ENCODE peak calls at places on chromosome 7, in seven cellular contexts. S is stimulated activated CD4-positive, alpha-beta T cell treated with anti-CD3 and anti-CD28 coated beads, Interleukin-1b, Interleukin-23, amount 100 ng/mL, for 48 hours; C is CD8-positive, alpha-beta T cell; D is Right ventricle myocardium superior; B is CD4-positive, CD25-positive, alpha-beta regulatory T cell; I is activated T-helper 1 cell treated with Interleukin-2 at 50 U/mL for 16 hours; J is dorsolateral prefrontal cortex. X is an unnamed sample.

GRCh38 chr7:139180700-139181311 is 50.2 kb upstream of the UBN2 start:
- DNase-seq in B (no peak), C (no peak), D (no peak), J (no peak), S (no peak), I (no peak), X (no peak)

GRCh38 chr7:130593033-130593432 is 75.5 kb downstream of the COPG2 start:
- DNase-seq in D (no peak), I (no peak), J (no peak), B (no peak), C (no peak), S (no peak), X (no peak)

GRCh38 chr7:1859266-1860035 is 189.4 kb downstream of the ELFN1 start:
- DNase-seq in I (no peak), S (no peak), C (peak; percentile 6), J (no peak), B (no peak), D (no peak), X (no peak)

GRCh38 chr7:17497136-17497535 is 198.7 kb downstream of the AHR start:
- DNase-seq in B (no peak), C (no peak), D (no peak), S (no peak), I (no peak), J (no peak), X (no peak)

GRCh38 chr7:28708458-28708951 is 249.6 kb downstream of the TRIL start:
- DNase-seq in S (no peak), B (no peak), D (no peak), C (no peak), J (peak; percentile 84), I (no peak), X (no peak)

GRCh38 chr7:50356212-50356944 is 51.9 kb downstream of the IKZF1 start:
- DNase-seq in I (no peak), S (no peak), B (no peak), J (peak; percentile 24), C (no peak), D (peak; percentile 81), X (no peak)

GRCh38 chr7:158076215-158076614 is 511.4 kb downstream of the PTPRN2 start:
- DNase-seq in I (no peak), S (no peak), D (no peak), J (no peak), C (no peak), B (no peak), X (no peak)

GRCh38 chr7:131540491-131541162 is 15.8 kb downstream of the PODXL start:
- DNase-seq in I (no peak), B (no peak), J (no peak), C (no peak), D (no peak), S (no peak), X (no peak)

GRCh38 chr7:98387136-98387535 is 13.8 kb downstream of the BAIAP2L1 start:
- DNase-seq in C (no peak), D (no peak), B (no peak), S (no peak), J (no peak), I (no peak), X (no peak)

GRCh38 chr7:88395720-88396119 is 89.0 kb upstream of the STEAP4 start:
- DNase-seq in S (no peak), J (no peak), I (no peak), C (no peak), D (no peak), B (no peak), X (no peak)

GRCh38 chr7:70498633-70499032 is 633.3 kb upstream of the GALNT17 start:
- DNase-seq in I (no peak), B (no peak), S (no peak), J (no peak), C (no peak), D (no peak), X (no peak)

GRCh38 chr7:149422914-149423285 is 38.0 kb downstream of the ZNF777 start:
- DNase-seq in C (peak; percentile 30), D (peak; percentile 57), S (no peak), B (no peak), J (no peak), I (peak; percentile 10), X (no peak)

GRCh38 chr7:28990200-28990960 is 32.2 kb upstream of the TRIL start:
- DNase-seq in I (no peak), J (no peak), D (peak; percentile 81), S (no peak), B (no peak), C (no peak), X (peak; percentile 24)

GRCh38 chr7:3027455-3027854 is 16.2 kb downstream of the CARD11 start:
- DNase-seq in J (no peak), D (no peak), S (no peak), I (no peak), C (no peak), B (no peak), X (no peak)

GRCh38 chr7:146655928-146656797 is 539.6 kb downstream of the CNTNAP2 start:
- DNase-seq in S (no peak), I (no peak), D (no peak), C (no peak), J (no peak), B (no peak), X (no peak)

GRCh38 chr7:44257618-44258422 is 57.0 kb downstream of the YKT6 start:
- DNase-seq in J (peak; percentile 82), S (peak; percentile 86), B (peak; percentile 67), D (peak; percentile 83), I (peak; percentile 43), C (peak; percentile 70), X (peak; percentile 76)

GRCh38 chr7:5850944-5851343 is 29.7 kb upstream of the OCM start:
- DNase-seq in I (no peak), S (no peak), C (no peak), J (no peak), B (no peak), D (no peak), X (no peak)

GRCh38 chr7:5827755-5828154 is 46.3 kb upstream of the RNF216 start:
- DNase-seq in I (no peak), C (peak; percentile 56), S (peak; percentile 46), B (peak; percentile 45), D (no peak), J (no peak), X (peak; percentile 72)

GRCh38 chr7:124722292-124722691 is 43.3 kb downstream of the GPR37 start:
- DNase-seq in I (no peak), J (no peak), B (no peak), S (no peak), C (no peak), D (no peak), X (no peak)

GRCh38 chr7:34133356-34133982 is 228.1 kb downstream of the BMPER start:
- DNase-seq in D (no peak), S (no peak), J (no peak), B (no peak), C (no peak), I (no peak), X (no peak)

GRCh38 chr7:29649010-29649716 is 85.5 kb downstream of the PRR15 start:
- DNase-seq in J (no peak), B (no peak), I (no peak), C (no peak), D (no peak), S (no peak), X (no peak)

GRCh38 chr7:110522751-110523200 is 568.2 kb upstream of the LRRN3 start:
- DNase-seq in J (no peak), B (no peak), D (no peak), I (no peak), C (no peak), S (no peak), X (no peak)

GRCh38 chr7:100825760-100826545 is 1.4 kb downstream of the EPHB4 start:
- DNase-seq in D (no peak), J (no peak), S (no peak), I (no peak), C (no peak), B (no peak), X (peak; percentile 45)

GRCh38 chr7:28060371-28060950 is 120.1 kb downstream of the JAZF1 start:
- DNase-seq in J (no peak), B (no peak), S (no peak), I (no peak), D (no peak), C (no peak), X (no peak)

GRCh38 chr7:113083132-113083833 is 3.3 kb downstream of the GPR85 start:
- DNase-seq in C (no peak), B (no peak), I (no peak), D (no peak), J (peak; percentile 35), S (no peak), X (no peak)

GRCh38 chr7:109873296-109873695 is 1217.6 kb upstream of the LRRN3 start:
- DNase-seq in I (no peak), C (no peak), S (no peak), J (no peak), D (no peak), B (no peak), X (no peak)

GRCh38 chr7:138935438-138936079 is 45.6 kb downstream of the KIAA1549 start:
- DNase-seq in I (no peak), C (no peak), J (peak; percentile 57), B (no peak), D (no peak), S (no peak), X (no peak)

GRCh38 chr7:107170051-107170661 is 1.4 kb downstream of the HBP1 start:
- DNase-seq in D (no peak), I (no peak), C (no peak), J (no peak), B (no peak), S (no peak), X (peak; percentile 53)

GRCh38 chr7:101017099-101017777 is 2.6 kb upstream of the MUC17 start:
- DNase-seq in S (peak; percentile 72), D (peak; percentile 76), J (peak; percentile 43), B (peak; percentile 46), C (peak; percentile 80), I (peak; percentile 57), X (peak; percentile 41)

GRCh38 chr7:16350634-16351033 is 70.7 kb downstream of the CRPPA start:
- DNase-seq in C (no peak), D (no peak), S (no peak), B (no peak), I (no peak), J (no peak), X (no peak)

X was measured in Karpas-422.